ENCODE peak calls at places on chromosomes 11 and 22, in six cellular contexts. Q is C1 segment of cervical spinal cord, D is NCI-H1417, K is mammary epithelial cell, P is PC-3, V is lung microvascular endothelial cell. E is an unnamed sample.
A peak's percentile ranks its signal among the peaks of the same experiment; 100 is the strongest.

GRCh38 chr22:50540352-50540751 is 5.3 kb upstream of the KLHDC7B start:
- DNase-seq in K (no peak), P (no peak), V (no peak), Q (no peak), D (no peak), E (no peak)

GRCh38 chr11:86497836-86498235 is 123.1 kb downstream of the CCDC81 start:
- DNase-seq in P (no peak), K (no peak), D (no peak), V (no peak), Q (no peak), E (no peak)

GRCh38 chr22:17712441-17712840 is 61.8 kb downstream of the BID start:
- DNase-seq in K (no peak), V (peak; percentile 31), Q (no peak), P (peak; percentile 52), D (no peak), E (peak; percentile 34)

GRCh38 chr22:39148727-39149535 is 3.5 kb downstream of the CBX7 start:
- DNase-seq in P (no peak), V (peak; percentile 74), Q (no peak), D (no peak), K (no peak), E (no peak)

GRCh38 chr11:38543951-38544350 is 1945.9 kb upstream of the RAG2 start:
- DNase-seq in Q (no peak), K (no peak), D (no peak), V (no peak), P (no peak), E (no peak)

GRCh38 chr11:129933262-129933661 is 37.9 kb upstream of the NFRKB start:
- DNase-seq in P (peak; percentile 57), Q (no peak), K (peak; percentile 47), V (no peak), D (no peak), E (no peak)

GRCh38 chr11:1760351-1761109 is 3.2 kb downstream of the CTSD start:
- DNase-seq in Q (peak; percentile 93), V (peak; percentile 97), P (peak; percentile 3), D (no peak), K (no peak), E (no peak)

GRCh38 chr11:36412781-36413383 is 97.2 kb downstream of the TRAF6 start:
- DNase-seq in K (no peak), V (no peak), P (no peak), Q (no peak), D (no peak), E (no peak)

GRCh38 chr22:26568207-26568706 is 21.7 kb downstream of the TPST2 start:
- DNase-seq in P (peak; percentile 14), K (peak; percentile 97), V (peak; percentile 40), D (peak; percentile 5), Q (no peak), E (peak; percentile 98)

GRCh38 chr11:26599421-26599820 is 27.4 kb upstream of the MUC15 start:
- DNase-seq in V (no peak), D (peak; percentile 53), P (no peak), K (peak; percentile 81), Q (no peak), E (peak; percentile 81)

GRCh38 chr22:23037429-23038333 is 32.6 kb upstream of the GNAZ start:
- DNase-seq in P (no peak), Q (no peak), V (no peak), D (no peak), K (no peak), E (no peak)

GRCh38 chr11:61650781-61651571 is 29.2 kb upstream of the DAGLA start:
- DNase-seq in D (peak; percentile 77), K (no peak), V (no peak), Q (no peak), P (no peak), E (no peak)

E was measured in epithelial cell of esophagus.